ENCODE peak calls at places on chromosomes 13 and 19, in five cellular contexts. A is tibial artery; W is CD8-positive, alpha-beta T cell; Y is colonic mucosa; I is right lobe of liver. T is an unnamed sample.

GRCh38 chr19:5718032-5718578 is 1.8 kb downstream of the LONP1 start:
- DNase-seq in A (no peak), W (no peak), Y (no peak), I (no peak), T (no peak)

GRCh38 chr13:105665284-105665683 is 870.2 kb downstream of the EFNB2 start:
- DNase-seq in A (no peak), W (no peak), Y (no peak), I (no peak), T (no peak)

GRCh38 chr13:30847697-30848307 is 58.3 kb upstream of the MEDAG start:
- DNase-seq in A (peak; percentile 82), W (no peak), Y (no peak), I (no peak), T (no peak)

GRCh38 chr19:43767316-43767715 is 12.6 kb upstream of the SMG9 start:
- DNase-seq in A (no peak), W (no peak), Y (no peak), I (no peak), T (no peak)

GRCh38 chr19:6849876-6850275 is 37.5 kb upstream of the ADGRE1 start:
- DNase-seq in A (no peak), W (no peak), Y (no peak), I (no peak), T (no peak)

GRCh38 chr13:34617684-34618083 is 324.4 kb upstream of the NBEA start:
- DNase-seq in A (no peak), W (no peak), Y (no peak), I (no peak), T (no peak)

GRCh38 chr19:18304194-18304495 is 18.7 kb downstream of the LSM4 start:
- DNase-seq in A (no peak), W (no peak), Y (no peak), I (no peak), T (no peak)

GRCh38 chr19:19525611-19526380 is 2.9 kb upstream of the YJEFN3 start:
- DNase-seq in A (no peak), W (no peak), Y (no peak), I (no peak), T (no peak)

GRCh38 chr19:55519461-55520311 is 17.2 kb downstream of the SBK2 start:
- DNase-seq in A (no peak), W (no peak), Y (no peak), I (no peak), T (no peak)

GRCh38 chr19:49421039-49421877 is 2.0 kb downstream of the PTH2 start:
- DNase-seq in A (no peak), W (no peak), Y (peak; percentile 56), I (peak; percentile 58), T (peak; percentile 87)

GRCh38 chr19:47819841-47820244 is 1.9 kb upstream of the CRX start:
- DNase-seq in A (no peak), W (no peak), Y (no peak), I (no peak), T (no peak)

GRCh38 chr13:32471187-32471922 is 43.4 kb upstream of the N4BP2L1 start:
- DNase-seq in A (no peak), W (no peak), Y (no peak), I (no peak), T (no peak)

DNA sequence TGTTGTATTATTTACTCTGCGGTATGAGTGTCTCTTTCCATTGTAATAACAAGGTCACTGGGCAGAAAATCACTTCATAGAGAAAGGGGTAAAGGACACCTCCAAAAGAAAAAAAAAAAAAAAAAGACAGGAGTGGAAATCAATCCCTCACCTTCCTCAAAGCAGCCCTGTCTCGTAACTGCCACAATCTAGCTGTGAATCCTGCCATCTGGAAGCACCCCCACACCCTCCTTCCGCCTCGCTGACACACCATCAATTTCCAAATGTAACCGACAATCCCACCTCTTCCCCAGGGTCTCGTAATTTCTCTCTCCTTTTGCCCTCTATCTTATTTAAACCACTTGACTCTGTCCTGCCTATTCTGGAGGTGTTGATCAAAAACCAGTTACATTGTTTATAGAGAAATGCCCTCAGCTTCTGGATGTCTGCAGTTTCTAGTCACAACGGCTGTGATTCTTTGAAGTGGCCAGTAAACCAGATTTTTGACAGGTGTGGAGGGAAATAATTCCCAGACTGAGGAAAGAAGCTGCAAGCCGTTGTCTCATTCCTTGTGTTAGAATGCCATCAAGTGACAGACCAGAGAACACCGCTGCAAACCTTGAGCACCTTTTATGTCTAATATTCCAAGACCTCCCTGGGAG is 9.1 kb upstream of the POP4 start:
- DNase-seq in A (no peak), W (no peak), Y (no peak), I (no peak), T (peak; percentile 33)
- TF ChIP-seq CTCF in A (no peak), W (no peak), Y (no peak), I (no peak), T (peak; percentile 34)

DNA sequence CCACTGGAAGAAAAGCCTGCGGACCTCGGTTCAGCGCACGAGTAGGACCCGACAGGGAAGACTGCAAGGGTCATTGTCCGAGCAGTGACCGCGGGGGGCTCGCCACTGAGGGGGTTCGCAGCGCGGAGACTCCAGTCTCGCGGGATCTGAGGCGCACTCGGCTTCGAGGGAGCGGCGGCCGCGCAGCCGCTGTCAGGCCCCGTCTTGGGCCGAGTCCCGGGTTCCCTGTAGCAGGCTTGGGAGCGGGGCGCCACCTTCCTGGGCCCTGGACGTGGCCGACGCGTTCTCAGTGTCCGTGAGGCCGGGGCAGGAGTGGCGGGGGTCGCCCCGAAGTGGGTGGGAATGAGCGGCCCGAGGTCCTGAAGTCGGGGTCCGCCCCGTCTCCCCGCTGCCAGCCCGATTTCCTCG is 474 bp upstream of the FAM174C start:
- DNase-seq in A (peak; percentile 81), W (no peak), Y (no peak), I (no peak), T (no peak)
- H3K4me1 ChIP-seq in A (peaks cover 56% of the 10 kb centered on the region), W (peaks cover 66% of the 10 kb centered on the region), Y (peaks cover 45% of the 10 kb centered on the region), I (peaks cover 50% of the 10 kb centered on the region), T (peaks cover 27% of the 10 kb centered on the region)

GRCh38 chr19:2933490-2933910 is 11.3 kb downstream of the ZNF77 start:
- DNase-seq in A (no peak), W (no peak), Y (no peak), I (no peak), T (no peak)
- H3K9me3 ChIP-seq in A (peaks cover 32% of the 10 kb centered on the region), W (peaks cover 17% of the 10 kb centered on the region), Y (peaks cover 10% of the 10 kb centered on the region), I (no peaks in the 10 kb centered on the region), T (peaks cover 22% of the 10 kb centered on the region)

GRCh38 chr13:41847216-41847615 is 113.7 kb downstream of the VWA8 start:
- DNase-seq in A (no peak), W (no peak), Y (no peak), I (no peak), T (no peak)

GRCh38 chr13:41848435-41849255 is 112.3 kb downstream of the VWA8 start:
- DNase-seq in A (no peak), W (no peak), Y (no peak), I (no peak), T (no peak)
- TF ChIP-seq CTCF in A (no peak), W (no peak), Y (no peak), I (no peak), T (no peak)

GRCh38 chr13:27450921-27451461 is 627 bp upstream of the MTIF3 start:
- DNase-seq in A (peak; percentile 71), W (no peak), Y (peak; percentile 57), I (peak; percentile 62), T (peak; percentile 61)
- H3K4me1 ChIP-seq in A (peaks cover 10% of the 10 kb centered on the region), W (peaks cover 56% of the 10 kb centered on the region), Y (peaks cover 3% of the 10 kb centered on the region), I (peaks cover 4% of the 10 kb centered on the region), T (peaks cover 12% of the 10 kb centered on the region)

GRCh38 chr19:9149976-9150375 is 9.8 kb downstream of the ZNF317 start:
- DNase-seq in A (peak; percentile 21), W (no peak), Y (no peak), I (no peak), T (no peak)

GRCh38 chr19:9140159-9140874 is at the start of gene ZNF317:
- DNase-seq in A (peak; percentile 95), W (peak; percentile 81), Y (peak; percentile 97), I (peak; percentile 93), T (peak; percentile 88)

GRCh38 chr19:9148687-9149086 is 8.5 kb downstream of the ZNF317 start:
- DNase-seq in A (no peak), W (no peak), Y (no peak), I (no peak), T (no peak)

GRCh38 chr19:9146882-9147281 is 6.7 kb downstream of the ZNF317 start:
- DNase-seq in A (no peak), W (no peak), Y (no peak), I (no peak), T (no peak)

DNA sequence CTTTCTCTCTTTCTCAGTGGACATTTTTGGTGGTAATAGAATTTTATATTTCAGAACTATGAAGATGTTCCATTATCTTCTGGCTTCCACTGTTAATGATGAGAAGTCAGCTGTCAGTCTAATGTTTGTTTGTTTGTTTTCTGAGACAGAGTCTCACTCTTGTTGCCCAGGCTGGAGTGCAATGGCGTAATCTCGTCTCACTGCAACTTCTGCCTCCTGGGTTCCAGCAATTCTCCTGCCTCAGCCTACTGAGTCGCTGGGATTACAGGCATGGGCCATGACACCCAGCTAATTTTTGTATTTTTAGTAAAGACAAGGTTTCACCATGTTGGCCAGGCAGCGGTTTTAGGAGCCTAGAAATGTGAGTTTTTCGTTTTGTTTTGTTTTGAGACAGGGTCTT is 4.7 kb downstream of the ZNF317 start:
- DNase-seq in A (no peak), W (no peak), Y (no peak), I (no peak), T (no peak)
- H3K9me3 ChIP-seq in A (peaks cover 15% of the 10 kb centered on the region), W (peaks cover 9% of the 10 kb centered on the region), Y (peaks cover 7% of the 10 kb centered on the region), I (peaks cover 3% of the 10 kb centered on the region), T (peaks cover 42% of the 10 kb centered on the region)

DNA sequence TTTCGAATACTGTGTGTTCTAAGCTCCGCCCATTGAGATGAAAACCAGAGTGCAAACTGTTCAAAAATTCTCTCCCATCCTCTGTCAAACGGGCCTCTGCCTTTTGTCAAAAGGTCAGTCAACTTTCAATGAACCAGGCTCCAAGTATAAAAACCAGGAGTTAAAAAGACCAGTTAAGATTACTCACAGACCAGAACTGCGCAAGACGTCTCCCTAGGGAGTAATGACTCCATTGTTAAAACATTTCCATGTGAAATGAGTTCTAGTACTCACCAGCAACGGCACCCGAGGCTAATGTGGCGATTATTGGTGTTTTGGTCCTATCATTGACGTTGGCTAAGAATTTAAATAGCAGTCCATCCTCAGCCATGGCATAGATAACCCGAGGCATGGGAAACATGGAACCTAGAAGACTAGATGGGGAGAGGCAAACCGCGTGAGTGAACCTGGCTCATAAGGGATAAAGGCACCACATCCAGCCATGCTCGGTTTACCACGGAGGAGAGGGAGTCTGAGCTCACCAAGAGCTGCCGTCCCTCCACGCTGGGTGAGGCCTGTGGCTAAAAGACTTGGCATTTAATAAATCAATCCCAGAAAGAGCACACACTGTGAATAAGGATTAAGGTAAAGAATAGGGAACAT is 73.3 kb downstream of the SLC7A1 start:
- DNase-seq in A (peak; percentile 72), W (no peak), Y (no peak), I (no peak), T (no peak)
- TF ChIP-seq CTCF in A (no peak), W (no peak), Y (no peak), I (no peak), T (no peak)

T was measured in Caco-2.